ENCODE peak calls at places on chromosomes 13 and 19, in five cellular contexts. T is lower leg skin, N is fibroblast of pulmonary artery, B is tibial artery, D is thoracic aorta. A is an unnamed sample.
A peak's percentile ranks its signal among the peaks of the same experiment; 100 is the strongest.

GRCh38 chr13:50132937-50133276 is 117.7 kb downstream of the KCNRG start:
- DNase-seq in T (no peak), N (no peak), B (no peak), D (no peak), A (no peak)

GRCh38 chr13:111429064-111429558 is 108.7 kb downstream of the TEX29 start:
- DNase-seq in T (no peak), N (peak; percentile 16), B (no peak), D (no peak), A (no peak)

GRCh38 chr13:77506874-77507273 is 28.6 kb upstream of the SCEL start:
- DNase-seq in T (no peak), N (no peak), B (no peak), D (no peak), A (no peak)

GRCh38 chr13:43831088-43831487 is 44.3 kb upstream of the ENOX1 start:
- DNase-seq in T (no peak), N (peak; percentile 75), B (no peak), D (no peak), A (no peak)

GRCh38 chr13:60679131-60679530 is 282.1 kb downstream of the TDRD3 start:
- DNase-seq in T (no peak), N (peak; percentile 16), B (no peak), D (no peak), A (no peak)

GRCh38 chr13:51608857-51609406 is 24.7 kb downstream of the WDFY2 start:
- DNase-seq in T (no peak), N (no peak), B (no peak), D (no peak), A (no peak)

GRCh38 chr13:40600145-40600751 is 66.2 kb downstream of the FOXO1 start:
- DNase-seq in T (no peak), N (no peak), B (no peak), D (no peak), A (no peak)

GRCh38 chr19:58395979-58396627 is 647 bp downstream of the RNF225 start:
- DNase-seq in T (no peak), N (no peak), B (no peak), D (no peak), A (no peak)

GRCh38 chr13:63408227-63409202 is 1992.9 kb upstream of the PCDH20 start:
- DNase-seq in T (no peak), N (peak; percentile 27), B (no peak), D (no peak), A (no peak)

GRCh38 chr13:97892717-97893116 is 60.8 kb upstream of the IPO5 start:
- DNase-seq in T (no peak), N (no peak), B (no peak), D (no peak), A (no peak)

GRCh38 chr13:29594310-29594709 is 1.2 kb downstream of the SLC7A1 start:
- DNase-seq in T (no peak), N (peak; percentile 65), B (no peak), D (no peak), A (no peak)

GRCh38 chr13:104984296-104984818 is 1551.1 kb downstream of the EFNB2 start:
- DNase-seq in T (peak; percentile 84), N (peak; percentile 65), B (no peak), D (no peak), A (no peak)

GRCh38 chr19:39554701-39555311 is 14.8 kb upstream of the EID2 start:
- DNase-seq in T (no peak), N (no peak), B (no peak), D (no peak), A (no peak)

GRCh38 chr19:6425732-6426686 is 1.4 kb upstream of the KHSRP start:
- DNase-seq in T (peak; percentile 86), N (no peak), B (no peak), D (no peak), A (no peak)

GRCh38 chr13:114049026-114049425 is 75.2 kb upstream of the C13orf46 start:
- DNase-seq in T (no peak), N (no peak), B (no peak), D (no peak), A (no peak)

GRCh38 chr19:10749435-10750384 is 31.8 kb downstream of the DNM2 start:
- DNase-seq in T (no peak), N (no peak), B (no peak), D (no peak), A (no peak)

GRCh38 chr19:50434525-50434924 is 1.8 kb downstream of the MYBPC2 start:
- DNase-seq in T (no peak), N (no peak), B (no peak), D (no peak), A (no peak)

GRCh38 chr13:49026851-49027250 is 51.1 kb downstream of the FNDC3A start:
- DNase-seq in T (no peak), N (no peak), B (no peak), D (no peak), A (no peak)

GRCh38 chr13:109156181-109156935 is 526.9 kb downstream of the MYO16 start:
- DNase-seq in T (no peak), N (peak; percentile 88), B (peak; percentile 70), D (no peak), A (no peak)

GRCh38 chr19:16037424-16038195 is 38.7 kb upstream of the TPM4 start:
- DNase-seq in T (peak; percentile 80), N (no peak), B (no peak), D (no peak), A (peak; percentile 48)

GRCh38 chr19:52935434-52935833 is 12.2 kb upstream of the ZNF888 start:
- DNase-seq in T (no peak), N (peak; percentile 20), B (no peak), D (no peak), A (no peak)

GRCh38 chr13:52137489-52137888 is 8.6 kb upstream of the NEK5 start:
- DNase-seq in T (no peak), N (no peak), B (no peak), D (no peak), A (no peak)

GRCh38 chr13:47886314-47886713 is 114.8 kb downstream of the SUCLA2 start:
- DNase-seq in T (no peak), N (no peak), B (no peak), D (no peak), A (no peak)

GRCh38 chr13:93689333-93689732 is 462.7 kb downstream of the GPC6 start:
- DNase-seq in T (no peak), N (no peak), B (no peak), D (no peak), A (no peak)

GRCh38 chr19:7998081-7998480 is 7.4 kb downstream of the ELAVL1 start:
- DNase-seq in T (no peak), N (no peak), B (no peak), D (no peak), A (no peak)

GRCh38 chr13:42720116-42720857 is 61.1 kb upstream of the FAM216B start:
- DNase-seq in T (no peak), N (peak; percentile 100), B (no peak), D (no peak), A (no peak)

GRCh38 chr13:26246154-26246553 is 7.8 kb upstream of the CDK8 start:
- DNase-seq in T (no peak), N (no peak), B (no peak), D (no peak), A (no peak)

GRCh38 chr13:36345438-36346221 is 564 bp downstream of the SPART start:
- DNase-seq in T (peak; percentile 96), N (peak; percentile 94), B (peak; percentile 88), D (peak; percentile 40), A (peak; percentile 88)

GRCh38 chr19:41088151-41088550 is at the start of gene CYP2A13:
- DNase-seq in T (no peak), N (no peak), B (no peak), D (no peak), A (no peak)

GRCh38 chr13:94707400-94708021 is 4.8 kb downstream of the SOX21 start:
- DNase-seq in T (no peak), N (no peak), B (no peak), D (no peak), A (no peak)

GRCh38 chr13:43908156-43909126 is 28.7 kb downstream of the LACC1 start:
- DNase-seq in T (no peak), N (peak; percentile 74), B (no peak), D (no peak), A (no peak)

GRCh38 chr13:77565635-77566034 is 30.1 kb downstream of the SCEL start:
- DNase-seq in T (no peak), N (peak; percentile 61), B (no peak), D (no peak), A (no peak)

GRCh38 chr13:59374720-59375119 is 789.0 kb downstream of the DIAPH3 start:
- DNase-seq in T (no peak), N (no peak), B (no peak), D (no peak), A (no peak)

GRCh38 chr13:30396434-30397075 is 25.7 kb upstream of the UBE2L5 start:
- DNase-seq in T (no peak), N (peak; percentile 49), B (no peak), D (no peak), A (no peak)

GRCh38 chr19:30044273-30045259 is 102.5 kb downstream of the URI1 start:
- DNase-seq in T (no peak), N (no peak), B (no peak), D (no peak), A (no peak)

DNA sequence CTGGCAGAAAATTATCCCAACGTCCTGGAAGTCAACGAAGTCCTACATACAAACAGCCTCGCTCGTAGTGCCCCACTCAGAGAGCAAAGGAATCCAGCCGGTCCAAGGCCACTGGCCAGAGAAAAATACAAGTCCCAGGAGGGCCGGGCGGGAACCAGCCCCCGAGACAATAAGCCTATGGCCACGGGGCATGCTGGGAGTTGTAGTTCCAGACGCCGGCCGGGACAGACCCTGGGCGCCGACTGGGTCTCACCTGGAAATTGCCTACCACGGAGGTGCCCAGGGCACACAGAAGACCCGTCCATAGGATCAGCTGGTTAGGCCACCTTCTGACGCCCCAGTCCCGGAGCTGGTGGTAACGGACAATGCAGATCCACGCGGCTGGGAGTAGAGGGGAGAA is 5.4 kb downstream of the TMEM150B start:
- DNase-seq in T (no peak), N (peak; percentile 42), B (no peak), D (no peak), A (no peak)
- H3K4me3 ChIP-seq in T (no peak overlapping the region), N (no peak overlapping the region), B (no peak overlapping the region), D (no peak overlapping the region), A (no peak overlapping the region)

GRCh38 chr13:112892759-112893569 is 76.0 kb upstream of the MCF2L start:
- DNase-seq in T (no peak), N (no peak), B (no peak), D (no peak), A (no peak)
- TF ChIP-seq CTCF in T (no peak), N (no peak), B (no peak), D (no peak), A (no peak)

GRCh38 chr19:18002347-18002850 is 5.6 kb upstream of the ARRDC2 start:
- DNase-seq in T (no peak), N (no peak), B (peak; percentile 77), D (no peak), A (no peak)
- H3K4me3 ChIP-seq in T (peak overlapping the region; percentile 50), N (peak overlapping the region; percentile 70), B (peak overlapping the region; percentile 88), D (peak overlapping the region; percentile 78), A (peak overlapping the region; percentile 68)

GRCh38 chr19:317710-318508 is 26.7 kb downstream of the MIER2 start:
- DNase-seq in T (peak; percentile 26), N (no peak), B (peak; percentile 29), D (no peak), A (no peak)
- TF ChIP-seq CTCF in T (no peak), N (no peak), B (no peak), D (no peak), A (no peak)